ENCODE peak calls at places on chromosomes 2 and 18, in five cellular contexts. One of them, this sample, is unnamed.

GRCh38 chr2:62300925-62301324 is 105.0 kb downstream of the B3GNT2 start:
- DNase-seq in pancreas: no peak
- DNase-seq in transverse colon: no peak
- DNase-seq in tibial artery: no peak
- DNase-seq in mammary epithelial cell: no peak
- DNase-seq in this sample: no peak

GRCh38 chr18:45285251-45285650 is 330.0 kb upstream of the SLC14A2 start:
- DNase-seq in pancreas: no peak
- DNase-seq in transverse colon: no peak
- DNase-seq in tibial artery: no peak
- DNase-seq in mammary epithelial cell: no peak
- DNase-seq in this sample: no peak

GRCh38 chr2:174535757-174536703 is 49.2 kb upstream of the GPR155 start:
- DNase-seq in pancreas: no peak
- DNase-seq in transverse colon: peak; percentile 13
- DNase-seq in tibial artery: no peak
- DNase-seq in mammary epithelial cell: no peak
- DNase-seq in this sample: no peak

GRCh38 chr2:143058795-143059194 is 70.4 kb upstream of the ARHGAP15 start:
- DNase-seq in pancreas: no peak
- DNase-seq in transverse colon: no peak
- DNase-seq in tibial artery: no peak
- DNase-seq in mammary epithelial cell: no peak
- DNase-seq in this sample: no peak

GRCh38 chr2:241641631-241642030 is 4.1 kb downstream of the ATG4B start:
- DNase-seq in pancreas: no peak
- DNase-seq in transverse colon: no peak
- DNase-seq in tibial artery: no peak
- DNase-seq in mammary epithelial cell: no peak
- DNase-seq in this sample: no peak

GRCh38 chr18:8839285-8839684 is 133.9 kb downstream of the MTCL1 start:
- DNase-seq in pancreas: peak; percentile 44
- DNase-seq in transverse colon: no peak
- DNase-seq in tibial artery: no peak
- DNase-seq in mammary epithelial cell: no peak
- DNase-seq in this sample: no peak

GRCh38 chr18:58300867-58301266 is 256.8 kb downstream of the NEDD4L start:
- DNase-seq in pancreas: no peak
- DNase-seq in transverse colon: no peak
- DNase-seq in tibial artery: no peak
- DNase-seq in mammary epithelial cell: no peak
- DNase-seq in this sample: no peak

GRCh38 chr2:1611886-1612285 is 132.4 kb downstream of the PXDN start:
- DNase-seq in pancreas: no peak
- DNase-seq in transverse colon: no peak
- DNase-seq in tibial artery: no peak
- DNase-seq in mammary epithelial cell: no peak
- DNase-seq in this sample: no peak

GRCh38 chr2:181281206-181281832 is 175.9 kb upstream of the ITGA4 start:
- DNase-seq in pancreas: no peak
- DNase-seq in transverse colon: no peak
- DNase-seq in tibial artery: no peak
- DNase-seq in mammary epithelial cell: no peak
- DNase-seq in this sample: no peak

GRCh38 chr2:54632733-54633692 is 90.4 kb upstream of the EML6 start:
- DNase-seq in pancreas: no peak
- DNase-seq in transverse colon: no peak
- DNase-seq in tibial artery: peak; percentile 56
- DNase-seq in mammary epithelial cell: peak; percentile 71
- DNase-seq in this sample: no peak

GRCh38 chr2:219230201-219230540 is 565 bp downstream of the ANKZF1 start:
- DNase-seq in pancreas: no peak
- DNase-seq in transverse colon: peak; percentile 71
- DNase-seq in tibial artery: no peak
- DNase-seq in mammary epithelial cell: peak; percentile 67
- DNase-seq in this sample: peak; percentile 68

GRCh38 chr18:48942554-48943261 is 8.1 kb downstream of the SMAD7 start:
- DNase-seq in pancreas: peak; percentile 75
- DNase-seq in transverse colon: no peak
- DNase-seq in tibial artery: no peak
- DNase-seq in mammary epithelial cell: peak; percentile 98
- DNase-seq in this sample: no peak

GRCh38 chr2:196967126-196967525 is 40.6 kb upstream of the PGAP1 start:
- DNase-seq in pancreas: no peak
- DNase-seq in transverse colon: no peak
- DNase-seq in tibial artery: no peak
- DNase-seq in mammary epithelial cell: peak; percentile 26
- DNase-seq in this sample: no peak

GRCh38 chr2:11699686-11700670 is 30.0 kb upstream of the NTSR2 start:
- DNase-seq in pancreas: no peak
- DNase-seq in transverse colon: no peak
- DNase-seq in tibial artery: no peak
- DNase-seq in mammary epithelial cell: peak; percentile 54
- DNase-seq in this sample: no peak

GRCh38 chr2:164839914-164840457 is 1.6 kb downstream of the COBLL1 start:
- DNase-seq in pancreas: peak; percentile 71
- DNase-seq in transverse colon: no peak
- DNase-seq in tibial artery: peak; percentile 43
- DNase-seq in mammary epithelial cell: peak; percentile 86
- DNase-seq in this sample: no peak

GRCh38 chr2:217650716-217651360 is 352.0 kb downstream of the TNS1 start:
- DNase-seq in pancreas: peak; percentile 35
- DNase-seq in transverse colon: no peak
- DNase-seq in tibial artery: no peak
- DNase-seq in mammary epithelial cell: peak; percentile 63
- DNase-seq in this sample: peak; percentile 2

GRCh38 chr2:151260492-151261239 is 997 bp downstream of the RBM43 start:
- DNase-seq in pancreas: no peak
- DNase-seq in transverse colon: no peak
- DNase-seq in tibial artery: no peak
- DNase-seq in mammary epithelial cell: peak; percentile 24
- DNase-seq in this sample: peak; percentile 24

GRCh38 chr18:7281579-7281978 is 50.7 kb downstream of the LRRC30 start:
- DNase-seq in pancreas: no peak
- DNase-seq in transverse colon: no peak
- DNase-seq in tibial artery: no peak
- DNase-seq in mammary epithelial cell: no peak
- DNase-seq in this sample: no peak

GRCh38 chr18:36412778-36413177 is 115.3 kb downstream of the FHOD3 start:
- DNase-seq in pancreas: no peak
- DNase-seq in transverse colon: no peak
- DNase-seq in tibial artery: no peak
- DNase-seq in mammary epithelial cell: no peak
- DNase-seq in this sample: no peak

GRCh38 chr18:11887305-11888262 is 20.5 kb downstream of the MPPE1 start:
- DNase-seq in pancreas: no peak
- DNase-seq in transverse colon: peak; percentile 39
- DNase-seq in tibial artery: no peak
- DNase-seq in mammary epithelial cell: no peak
- DNase-seq in this sample: no peak

GRCh38 chr18:63320690-63321265 is 1.2 kb upstream of the BCL2 start:
- DNase-seq in pancreas: peak; percentile 23
- DNase-seq in transverse colon: peak; percentile 64
- DNase-seq in tibial artery: peak; percentile 43
- DNase-seq in mammary epithelial cell: peak; percentile 17
- DNase-seq in this sample: peak; percentile 81

GRCh38 chr2:29920631-29921559 is 491 bp downstream of the ALK start:
- DNase-seq in pancreas: no peak
- DNase-seq in transverse colon: no peak
- DNase-seq in tibial artery: no peak
- DNase-seq in mammary epithelial cell: peak; percentile 8
- DNase-seq in this sample: peak; percentile 13

GRCh38 chr2:29482341-29482740 is 367.1 kb downstream of the CLIP4 start:
- DNase-seq in pancreas: no peak
- DNase-seq in transverse colon: no peak
- DNase-seq in tibial artery: no peak
- DNase-seq in mammary epithelial cell: no peak
- DNase-seq in this sample: no peak

GRCh38 chr18:22169011-22169888 is at the start of gene GATA6:
- DNase-seq in pancreas: peak; percentile 98
- DNase-seq in transverse colon: peak; percentile 91
- DNase-seq in tibial artery: peak; percentile 96
- DNase-seq in mammary epithelial cell: peak; percentile 85
- DNase-seq in this sample: peak; percentile 49

GRCh38 chr18:13641551-13642439 is 84.6 kb downstream of the FAM210A start:
- DNase-seq in pancreas: no peak
- DNase-seq in transverse colon: no peak
- DNase-seq in tibial artery: no peak
- DNase-seq in mammary epithelial cell: no peak
- DNase-seq in this sample: no peak

GRCh38 chr18:45562567-45563479 is 52.5 kb upstream of the SLC14A2 start:
- DNase-seq in pancreas: no peak
- DNase-seq in transverse colon: peak; percentile 23
- DNase-seq in tibial artery: peak; percentile 74
- DNase-seq in mammary epithelial cell: no peak
- DNase-seq in this sample: no peak

GRCh38 chr18:59715445-59715844 is 18.2 kb upstream of the CCBE1 start:
- DNase-seq in pancreas: no peak
- DNase-seq in transverse colon: no peak
- DNase-seq in tibial artery: no peak
- DNase-seq in mammary epithelial cell: no peak
- DNase-seq in this sample: no peak

DNA sequence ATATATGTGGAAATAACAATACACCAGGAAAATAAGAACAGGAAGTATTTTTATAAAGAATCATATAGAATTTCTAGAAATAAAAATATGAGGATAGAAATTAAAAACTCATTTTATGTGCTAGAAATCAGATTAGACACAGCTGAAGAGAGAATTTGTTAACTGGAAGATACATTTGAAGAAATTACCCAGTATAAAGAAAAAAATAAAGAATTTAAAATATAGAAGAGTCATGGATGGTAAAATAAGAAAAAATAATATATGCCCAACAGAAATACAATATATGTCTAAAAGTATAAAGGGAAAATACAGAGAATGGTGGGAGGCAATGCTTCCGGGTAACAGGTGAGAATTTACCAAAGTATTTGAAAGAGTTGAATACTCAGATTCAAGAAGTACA is 539.9 kb downstream of the NR4A2 start:
- DNase-seq in pancreas: no peak
- DNase-seq in transverse colon: no peak
- DNase-seq in tibial artery: no peak
- DNase-seq in mammary epithelial cell: no peak
- DNase-seq in this sample: no peak
- TF ChIP-seq CTCF in pancreas: no peak
- TF ChIP-seq CTCF in transverse colon: no peak
- TF ChIP-seq CTCF in tibial artery: no peak
- TF ChIP-seq CTCF in mammary epithelial cell: no peak
- TF ChIP-seq CTCF in this sample: no peak

GRCh38 chr2:28405537-28405936 is 12.9 kb downstream of the FOSL2 start:
- DNase-seq in pancreas: no peak
- DNase-seq in transverse colon: no peak
- DNase-seq in tibial artery: no peak
- DNase-seq in mammary epithelial cell: no peak
- DNase-seq in this sample: no peak

GRCh38 chr2:28406276-28407096 is 13.8 kb downstream of the FOSL2 start:
- DNase-seq in pancreas: no peak
- DNase-seq in transverse colon: peak; percentile 62
- DNase-seq in tibial artery: no peak
- DNase-seq in mammary epithelial cell: peak; percentile 89
- DNase-seq in this sample: no peak

GRCh38 chr2:28403388-28403956 is 10.8 kb downstream of the FOSL2 start:
- DNase-seq in pancreas: no peak
- DNase-seq in transverse colon: no peak
- DNase-seq in tibial artery: no peak
- DNase-seq in mammary epithelial cell: no peak
- DNase-seq in this sample: no peak

GRCh38 chr2:28401948-28402550 is 9.4 kb downstream of the FOSL2 start:
- DNase-seq in pancreas: no peak
- DNase-seq in transverse colon: no peak
- DNase-seq in tibial artery: no peak
- DNase-seq in mammary epithelial cell: no peak
- DNase-seq in this sample: no peak

GRCh38 chr2:28404086-28404485 is 11.4 kb downstream of the FOSL2 start:
- DNase-seq in pancreas: no peak
- DNase-seq in transverse colon: no peak
- DNase-seq in tibial artery: no peak
- DNase-seq in mammary epithelial cell: no peak
- DNase-seq in this sample: no peak
- H3K36me3 ChIP-seq in pancreas: peaks cover 53% of the 10 kb centered on the region
- H3K36me3 ChIP-seq in transverse colon: peaks cover 59% of the 10 kb centered on the region
- H3K36me3 ChIP-seq in tibial artery: peaks cover 87% of the 10 kb centered on the region
- H3K36me3 ChIP-seq in mammary epithelial cell: peaks cover 39% of the 10 kb centered on the region
- H3K36me3 ChIP-seq in this sample: no peaks in the 10 kb centered on the region

GRCh38 chr2:233083782-233084181 is 23.6 kb downstream of the INPP5D start:
- DNase-seq in pancreas: no peak
- DNase-seq in transverse colon: no peak
- DNase-seq in tibial artery: no peak
- DNase-seq in mammary epithelial cell: no peak
- DNase-seq in this sample: no peak

GRCh38 chr2:233085037-233085838 is 25.1 kb downstream of the INPP5D start:
- DNase-seq in pancreas: no peak
- DNase-seq in transverse colon: no peak
- DNase-seq in tibial artery: no peak
- DNase-seq in mammary epithelial cell: no peak
- DNase-seq in this sample: no peak

GRCh38 chr2:233084488-233084887 is 24.3 kb downstream of the INPP5D start:
- DNase-seq in pancreas: no peak
- DNase-seq in transverse colon: peak; percentile 67
- DNase-seq in tibial artery: peak; percentile 75
- DNase-seq in mammary epithelial cell: no peak
- DNase-seq in this sample: peak; percentile 65

GRCh38 chr2:233087725-233088124 is 27.6 kb downstream of the INPP5D start:
- DNase-seq in pancreas: no peak
- DNase-seq in transverse colon: no peak
- DNase-seq in tibial artery: no peak
- DNase-seq in mammary epithelial cell: no peak
- DNase-seq in this sample: no peak

DNA sequence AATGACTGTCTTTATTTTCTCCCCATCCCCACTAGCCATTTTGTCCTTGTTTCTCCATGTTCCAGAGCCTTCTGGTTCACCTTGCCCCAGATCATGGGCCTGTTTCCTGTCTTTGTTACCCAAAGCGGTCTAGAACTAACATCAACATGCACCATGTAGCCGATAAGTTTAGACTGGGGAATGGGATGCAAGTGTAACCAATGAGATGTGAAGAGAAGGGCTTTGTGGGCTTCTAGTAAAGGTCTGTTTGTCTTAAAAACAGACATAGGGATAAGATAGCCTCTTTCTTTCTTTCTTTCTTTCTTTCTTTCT is 25.7 kb downstream of the INPP5D start:
- DNase-seq in pancreas: no peak
- DNase-seq in transverse colon: no peak
- DNase-seq in tibial artery: no peak
- DNase-seq in mammary epithelial cell: no peak
- DNase-seq in this sample: no peak
- H3K4me3 ChIP-seq in pancreas: no peak overlapping the region
- H3K4me3 ChIP-seq in transverse colon: no peak overlapping the region
- H3K4me3 ChIP-seq in tibial artery: no peak overlapping the region
- H3K4me3 ChIP-seq in mammary epithelial cell: no peak overlapping the region
- H3K4me3 ChIP-seq in this sample: peak overlapping the region; percentile 43

DNA sequence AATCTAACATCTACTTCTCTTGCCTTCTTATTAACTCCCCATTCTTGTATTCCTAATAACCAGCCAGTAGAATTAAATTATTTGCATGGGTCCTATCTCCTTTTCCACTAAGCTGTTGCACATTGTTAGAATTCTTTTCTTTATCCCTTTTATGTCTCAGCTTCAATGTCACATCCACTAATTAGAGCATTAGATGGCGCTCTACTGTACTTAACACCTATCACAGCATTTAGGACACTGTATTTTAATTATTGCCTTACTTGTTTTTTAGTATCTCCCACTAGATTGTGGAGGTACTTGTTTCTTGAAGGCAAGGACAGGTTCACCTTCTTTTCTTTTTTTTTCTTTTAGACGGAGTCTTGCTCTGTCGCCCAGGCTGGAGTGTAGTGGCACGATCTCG is 3.8 kb downstream of the LIPT1 start:
- DNase-seq in pancreas: no peak
- DNase-seq in transverse colon: no peak
- DNase-seq in tibial artery: no peak
- DNase-seq in mammary epithelial cell: no peak
- DNase-seq in this sample: no peak
- TF ChIP-seq CTCF in pancreas: no peak
- TF ChIP-seq CTCF in transverse colon: no peak
- TF ChIP-seq CTCF in tibial artery: no peak
- TF ChIP-seq CTCF in mammary epithelial cell: no peak
- TF ChIP-seq CTCF in this sample: no peak

This sample was measured in GM06990.